ENCODE peak calls at places on chromosome 1, in eight cellular contexts. Y is endothelial cell, J is foreskin fibroblast, G is psoas muscle, I is left ventricle myocardium inferior, A is HCT116, T is GM10248, M is neural progenitor cell. D is an unnamed sample.

GRCh38 chr1:2179283-2180013 is 15.1 kb downstream of the FAAP20 start:
- DNase-seq in M (no peak), Y (no peak), I (no peak), J (no peak), A (no peak), T (no peak), G (no peak), D (no peak)

GRCh38 chr1:22727873-22728272 is 17.2 kb downstream of the EPHB2 start:
- DNase-seq in M (no peak), I (no peak), A (no peak), J (no peak), G (no peak), Y (no peak), T (no peak), D (no peak)

GRCh38 chr1:8394456-8395321 is 76.8 kb downstream of the SLC45A1 start:
- DNase-seq in T (no peak), M (no peak), I (no peak), A (no peak), J (peak), G (no peak), Y (no peak), D (peak)

GRCh38 chr1:6601865-6602668 is 602 bp downstream of the KLHL21 start:
- DNase-seq in I (peak), A (no peak), M (peak), J (peak), Y (no peak), G (peak), T (peak), D (peak)

GRCh38 chr1:100721502-100722205 is 2.1 kb downstream of the VCAM1 start:
- DNase-seq in J (peak), A (no peak), Y (no peak), G (peak), T (no peak), M (no peak), I (no peak), D (peak)

GRCh38 chr1:156114919-156115513 is 505 bp downstream of the LMNA start:
- DNase-seq in M (peak), Y (no peak), G (peak), A (no peak), I (peak), T (peak), J (peak), D (no peak)

GRCh38 chr1:233707153-233707905 is 93.4 kb downstream of the KCNK1 start:
- DNase-seq in A (peak), I (no peak), G (no peak), Y (no peak), T (no peak), J (peak), M (no peak), D (peak)

GRCh38 chr1:213094446-213094845 is 43.4 kb downstream of the RPS6KC1 start:
- DNase-seq in G (no peak), T (no peak), Y (no peak), J (no peak), M (no peak), A (no peak), I (no peak), D (no peak)

GRCh38 chr1:64881281-64881680 is 85.1 kb downstream of the JAK1 start:
- DNase-seq in J (peak), Y (no peak), I (no peak), G (no peak), M (no peak), T (no peak), A (no peak), D (no peak)

GRCh38 chr1:214846276-214846675 is 236.3 kb upstream of the KCNK2 start:
- DNase-seq in I (no peak), M (no peak), G (no peak), Y (no peak), T (no peak), J (no peak), A (no peak), D (no peak)

GRCh38 chr1:241424480-241424971 is 67.5 kb upstream of the RGS7 start:
- DNase-seq in J (no peak), G (peak), T (no peak), Y (peak), I (no peak), M (no peak), A (no peak), D (peak)

GRCh38 chr1:20978413-20978812 is 191.3 kb upstream of the HP1BP3 start:
- DNase-seq in A (no peak), M (no peak), Y (no peak), J (no peak), T (no peak), G (no peak), I (no peak), D (no peak)

GRCh38 chr1:61244114-61244513 is 161.8 kb downstream of the NFIA start:
- DNase-seq in G (no peak), Y (no peak), A (peak), J (peak), T (no peak), M (no peak), I (no peak), D (no peak)

GRCh38 chr1:201486158-201486557 is 17.2 kb upstream of the PHLDA3 start:
- DNase-seq in M (no peak), Y (peak), A (no peak), G (no peak), I (no peak), T (no peak), J (peak), D (no peak)

GRCh38 chr1:63317007-63317813 is 5.2 kb upstream of the FOXD3 start:
- DNase-seq in Y (peak), A (peak), T (peak), J (peak), G (peak), M (peak), I (peak), D (peak)

GRCh38 chr1:111955755-111956154 is 33.7 kb downstream of the KCND3 start:
- DNase-seq in Y (no peak), J (peak), I (no peak), A (no peak), T (no peak), G (no peak), M (no peak), D (no peak)

GRCh38 chr1:20211511-20211931 is 25.2 kb upstream of the PLA2G2C start:
- DNase-seq in G (no peak), A (peak), M (no peak), I (no peak), J (peak), Y (no peak), T (no peak), D (peak)

GRCh38 chr1:17719874-17720273 is 35.3 kb upstream of the ACTL8 start:
- DNase-seq in Y (no peak), G (no peak), M (no peak), I (no peak), A (no peak), T (no peak), J (no peak), D (no peak)

GRCh38 chr1:238061967-238062613 is 171.4 kb upstream of the ZP4 start:
- DNase-seq in T (no peak), A (no peak), I (no peak), M (no peak), J (no peak), Y (no peak), G (no peak), D (peak)

GRCh38 chr1:27141266-27142003 is 13.5 kb downstream of the SLC9A1 start:
- DNase-seq in Y (no peak), A (no peak), I (no peak), T (no peak), M (no peak), G (peak), J (no peak), D (peak)

GRCh38 chr1:165595561-165595960 is 35.5 kb upstream of the MGST3 start:
- DNase-seq in Y (no peak), G (no peak), M (no peak), I (no peak), J (peak), A (no peak), T (no peak), D (no peak)

GRCh38 chr1:8523641-8524206 is 205.8 kb downstream of the SLC45A1 start:
- DNase-seq in Y (no peak), A (no peak), G (no peak), I (no peak), T (no peak), M (no peak), J (no peak), D (no peak)

GRCh38 chr1:10528066-10529014 is 53.6 kb downstream of the PEX14 start:
- DNase-seq in I (peak), M (no peak), Y (no peak), J (peak), A (peak), T (no peak), G (peak), D (peak)

GRCh38 chr1:157104598-157105293 is 5.1 kb upstream of the ETV3L start:
- DNase-seq in T (no peak), I (no peak), Y (no peak), M (no peak), G (no peak), J (peak), A (no peak), D (no peak)

GRCh38 chr1:198201956-198202784 is 45.4 kb downstream of the NEK7 start:
- DNase-seq in I (no peak), M (no peak), G (no peak), T (peak), Y (no peak), J (no peak), A (no peak), D (no peak)

GRCh38 chr1:6001992-6002576 is 9.9 kb upstream of the NPHP4 start:
- DNase-seq in T (no peak), Y (no peak), J (peak), A (no peak), G (peak), M (no peak), I (peak), D (peak)

GRCh38 chr1:84851839-84852238 is 41.2 kb downstream of the LPAR3 start:
- DNase-seq in I (no peak), M (no peak), Y (no peak), G (no peak), J (peak), T (no peak), A (no peak), D (peak)

GRCh38 chr1:46681333-46682034 is 9.8 kb downstream of the TEX38 start:
- DNase-seq in A (no peak), G (no peak), J (no peak), T (no peak), Y (no peak), I (no peak), M (peak), D (no peak)

GRCh38 chr1:206705187-206705586 is 20.5 kb downstream of the MAPKAPK2 start:
- DNase-seq in G (peak), M (peak), A (no peak), Y (no peak), I (no peak), J (peak), T (no peak), D (no peak)

GRCh38 chr1:33005812-33006465 is 30.7 kb downstream of the AK2 start:
- DNase-seq in G (no peak), J (peak), A (no peak), M (peak), Y (no peak), T (no peak), I (no peak), D (no peak)

GRCh38 chr1:97919568-97920261 is 1.1 kb downstream of the DPYD start:
- DNase-seq in G (no peak), M (no peak), J (peak), T (peak), Y (no peak), I (no peak), A (no peak), D (no peak)

GRCh38 chr1:214638997-214639396 is 36.0 kb downstream of the CENPF start:
- DNase-seq in A (no peak), T (no peak), G (no peak), I (no peak), J (no peak), M (no peak), Y (no peak), D (no peak)

GRCh38 chr1:70504176-70504820 is 93.2 kb downstream of the CTH start:
- DNase-seq in M (no peak), A (no peak), Y (no peak), G (no peak), T (peak), I (no peak), J (peak), D (peak)

GRCh38 chr1:234589854-234590620 is 19.9 kb downstream of the IRF2BP2 start:
- DNase-seq in G (no peak), I (no peak), A (no peak), Y (no peak), M (no peak), T (no peak), J (peak), D (no peak)

GRCh38 chr1:101147381-101147780 is 89.4 kb upstream of the S1PR1 start:
- DNase-seq in I (no peak), J (no peak), M (no peak), T (no peak), G (no peak), A (no peak), Y (no peak), D (no peak)

GRCh38 chr1:8880068-8880676 is 1.7 kb upstream of the ENO1 start:
- DNase-seq in G (peak), A (no peak), J (peak), Y (no peak), T (peak), I (no peak), M (no peak), D (peak)

GRCh38 chr1:162703708-162704107 is 71.4 kb downstream of the DDR2 start:
- DNase-seq in I (peak), Y (no peak), J (no peak), M (no peak), G (peak), A (no peak), T (no peak), D (no peak)

GRCh38 chr1:162702628-162703027 is 70.4 kb downstream of the DDR2 start:
- DNase-seq in J (no peak), M (no peak), G (no peak), I (no peak), A (no peak), Y (no peak), T (no peak), D (no peak)

GRCh38 chr1:162699366-162699765 is 67.1 kb downstream of the DDR2 start:
- DNase-seq in G (no peak), I (no peak), Y (no peak), J (peak), T (no peak), A (no peak), M (no peak), D (no peak)

GRCh38 chr1:162700131-162700530 is 67.9 kb downstream of the DDR2 start:
- DNase-seq in Y (no peak), A (no peak), M (no peak), G (no peak), J (no peak), T (no peak), I (no peak), D (no peak)

DNA sequence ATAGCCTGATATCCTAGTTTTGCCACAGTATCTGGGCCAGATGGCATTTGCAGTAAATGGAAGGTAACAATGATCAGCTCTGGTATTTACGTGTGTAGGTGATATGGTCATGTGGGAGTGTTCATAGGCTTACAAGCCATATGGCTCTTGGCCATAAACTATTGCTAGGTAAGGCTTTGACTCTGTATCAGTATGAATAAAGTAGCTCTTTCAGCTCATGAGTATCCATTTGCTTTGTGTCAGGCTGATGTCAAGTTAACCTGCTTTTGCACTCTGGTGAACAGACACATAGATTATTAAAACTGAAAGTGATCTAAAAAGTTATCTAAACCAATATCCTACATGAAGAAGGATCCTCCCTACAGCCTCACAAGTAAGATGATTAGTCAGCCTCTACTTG is 69.0 kb downstream of the DDR2 start:
- DNase-seq in I (no peak), Y (no peak), T (no peak), M (no peak), J (no peak), A (no peak), G (no peak), D (no peak)
- TF ChIP-seq CTCF in I (no peak), Y (no peak), T (no peak), M (no peak), J (no peak), A (no peak), G (no peak), D (no peak)

GRCh38 chr1:3551290-3551678 is 60.0 kb downstream of the MEGF6 start:
- DNase-seq in Y (no peak), I (no peak), J (no peak), A (no peak), G (no peak), T (no peak), M (no peak), D (no peak)
- TF ChIP-seq CTCF in Y (no peak), I (no peak), J (no peak), A (no peak), G (no peak), T (no peak), M (no peak), D (no peak)

DNA sequence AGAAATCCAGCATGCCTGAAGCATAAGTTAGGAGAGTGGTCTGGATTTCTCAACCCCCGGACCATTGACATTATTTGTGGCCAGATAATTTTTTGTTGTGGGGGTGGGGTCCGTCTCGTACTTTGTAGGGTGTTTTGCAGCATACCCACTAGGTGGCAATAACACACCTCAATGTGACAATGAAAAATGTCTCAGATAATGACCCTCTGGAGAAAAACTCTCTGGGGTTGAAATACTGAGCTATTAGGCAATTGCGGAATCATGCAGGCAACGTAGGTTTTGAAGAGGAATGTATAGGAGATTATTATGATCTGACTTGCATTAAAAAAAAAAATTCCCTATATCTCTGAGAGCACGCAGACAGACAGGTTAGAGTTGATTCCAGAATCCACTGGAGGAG is 25.3 kb upstream of the RRP15 start:
- DNase-seq in A (peak), T (peak), Y (peak), G (no peak), I (no peak), M (peak), J (no peak), D (peak)
- TF ChIP-seq CTCF in A (peak), T (no peak), Y (peak), G (no peak), I (no peak), M (peak), J (no peak), D (peak)

GRCh38 chr1:44236873-44237272 is 23.6 kb downstream of the DMAP1 start:
- DNase-seq in I (no peak), A (no peak), J (no peak), M (no peak), Y (no peak), G (no peak), T (no peak), D (no peak)
- TF ChIP-seq CTCF in I (no peak), A (no peak), J (no peak), M (no peak), Y (no peak), G (no peak), T (no peak), D (no peak)

GRCh38 chr1:220775238-220775853 is 11.4 kb upstream of the MTARC1 start:
- DNase-seq in I (no peak), G (peak), A (no peak), J (peak), T (peak), Y (peak), M (peak), D (peak)
- TF ChIP-seq CTCF in I (peak), G (peak), A (peak), J (peak), T (peak), Y (peak), M (peak), D (peak)

GRCh38 chr1:153633747-153634665 is at the start of gene CHTOP:
- DNase-seq in A (peak), M (peak), J (peak), T (peak), I (peak), G (peak), Y (peak), D (peak)

GRCh38 chr1:153635872-153636271 is 2.0 kb downstream of the CHTOP start:
- DNase-seq in M (no peak), I (no peak), T (no peak), A (no peak), G (no peak), J (no peak), Y (no peak), D (no peak)

GRCh38 chr1:153630384-153630783 is 2.1 kb downstream of the S100A1 start:
- DNase-seq in T (no peak), J (no peak), G (no peak), A (no peak), M (no peak), Y (no peak), I (no peak), D (no peak)

GRCh38 chr1:153631047-153632022 is 2.5 kb upstream of the CHTOP start:
- DNase-seq in M (no peak), A (no peak), I (no peak), J (peak), T (no peak), G (no peak), Y (no peak), D (no peak)

GRCh38 chr1:153633161-153633746 is 612 bp upstream of the CHTOP start:
- DNase-seq in T (no peak), A (no peak), M (no peak), G (no peak), Y (no peak), I (no peak), J (no peak), D (no peak)
- TF ChIP-seq CTCF in T (no peak), A (no peak), M (no peak), G (no peak), Y (no peak), I (no peak), J (no peak), D (no peak)